ENCODE peak calls at places on chromosomes 6 and 20, in five cellular contexts. I is psoas muscle; G is effector CD4-positive, alpha-beta T cell; A is D341Med; P is NCI-H774. W is an unnamed sample.
A peak's percentile ranks its signal among the peaks of the same experiment; 100 is the strongest.

GRCh38 chr20:52104546-52105044 is 87.0 kb downstream of the ZFP64 start:
- DNase-seq in I (no peak), G (no peak), A (no peak), P (no peak), W (peak; percentile 45)

GRCh38 chr6:24494726-24495515 is at the start of gene ALDH5A1:
- DNase-seq in I (peak; percentile 77), G (peak; percentile 60), A (peak; percentile 87), P (peak; percentile 33), W (peak; percentile 69)

GRCh38 chr6:160102956-160103824 is 18.4 kb upstream of the SLC22A1 start:
- DNase-seq in I (no peak), G (no peak), A (peak; percentile 56), P (peak; percentile 1), W (peak; percentile 10)

GRCh38 chr20:58144071-58144470 is 84.4 kb downstream of the ANKRD60 start:
- DNase-seq in I (no peak), G (no peak), A (no peak), P (no peak), W (no peak)

GRCh38 chr6:89410231-89411018 is 1.6 kb downstream of the RRAGD start:
- DNase-seq in I (no peak), G (no peak), A (no peak), P (no peak), W (no peak)

GRCh38 chr6:128508588-128509296 is 11.7 kb downstream of the PTPRK start:
- DNase-seq in I (no peak), G (no peak), A (no peak), P (no peak), W (no peak)

GRCh38 chr20:52965819-52966218 is 6.3 kb upstream of the TSHZ2 start:
- DNase-seq in I (no peak), G (no peak), A (no peak), P (no peak), W (no peak)

GRCh38 chr6:139367810-139368321 is 6.6 kb downstream of the CITED2 start:
- DNase-seq in I (no peak), G (no peak), A (no peak), P (no peak), W (no peak)

W was measured in SK-N-DZ.